ENCODE peak calls at places on chromosomes 16 and 17, in seven cellular contexts. One of them, this sample, is unnamed.

GRCh38 chr16:67092227-67092626 is 17.5 kb upstream of the PHAF1 start:
- DNase-seq in small intestine: no peak
- DNase-seq in NCI-H226: no peak
- DNase-seq in AG09309: peak
- DNase-seq in Kasumi-1: no peak
- DNase-seq in naive B cell: no peak
- DNase-seq in T-helper 2 cell: no peak
- DNase-seq in this sample: no peak

GRCh38 chr17:53127331-53127730 is 695.4 kb upstream of the KIF2B start:
- DNase-seq in small intestine: no peak
- DNase-seq in NCI-H226: no peak
- DNase-seq in AG09309: no peak
- DNase-seq in Kasumi-1: no peak
- DNase-seq in naive B cell: no peak
- DNase-seq in T-helper 2 cell: no peak
- DNase-seq in this sample: no peak

GRCh38 chr17:1934901-1935300 is 90.2 kb downstream of the RTN4RL1 start:
- DNase-seq in small intestine: no peak
- DNase-seq in NCI-H226: no peak
- DNase-seq in AG09309: no peak
- DNase-seq in Kasumi-1: no peak
- DNase-seq in naive B cell: no peak
- DNase-seq in T-helper 2 cell: no peak
- DNase-seq in this sample: no peak

GRCh38 chr17:82917656-82918345 is 78.0 kb upstream of the ZNF750 start:
- DNase-seq in small intestine: no peak
- DNase-seq in NCI-H226: no peak
- DNase-seq in AG09309: no peak
- DNase-seq in Kasumi-1: peak
- DNase-seq in naive B cell: no peak
- DNase-seq in T-helper 2 cell: no peak
- DNase-seq in this sample: peak

GRCh38 chr17:50423553-50424159 is 2.4 kb upstream of the ACSF2 start:
- DNase-seq in small intestine: peak
- DNase-seq in NCI-H226: peak
- DNase-seq in AG09309: peak
- DNase-seq in Kasumi-1: peak
- DNase-seq in naive B cell: no peak
- DNase-seq in T-helper 2 cell: no peak
- DNase-seq in this sample: peak

GRCh38 chr17:78379134-78379497 is 667 bp downstream of the PGS1 start:
- DNase-seq in small intestine: no peak
- DNase-seq in NCI-H226: peak
- DNase-seq in AG09309: no peak
- DNase-seq in Kasumi-1: no peak
- DNase-seq in naive B cell: no peak
- DNase-seq in T-helper 2 cell: no peak
- DNase-seq in this sample: peak

GRCh38 chr17:1485311-1485747 is 7.2 kb downstream of the MYO1C start:
- DNase-seq in small intestine: no peak
- DNase-seq in NCI-H226: peak
- DNase-seq in AG09309: no peak
- DNase-seq in Kasumi-1: no peak
- DNase-seq in naive B cell: no peak
- DNase-seq in T-helper 2 cell: no peak
- DNase-seq in this sample: peak

GRCh38 chr17:66533572-66533971 is 231.2 kb downstream of the PRKCA start:
- DNase-seq in small intestine: no peak
- DNase-seq in NCI-H226: no peak
- DNase-seq in AG09309: no peak
- DNase-seq in Kasumi-1: no peak
- DNase-seq in naive B cell: no peak
- DNase-seq in T-helper 2 cell: no peak
- DNase-seq in this sample: no peak

GRCh38 chr16:85254051-85254450 is 141.8 kb upstream of the CIBAR2 start:
- DNase-seq in small intestine: no peak
- DNase-seq in NCI-H226: no peak
- DNase-seq in AG09309: no peak
- DNase-seq in Kasumi-1: no peak
- DNase-seq in naive B cell: no peak
- DNase-seq in T-helper 2 cell: no peak
- DNase-seq in this sample: no peak